ENCODE peak calls at places on chromosome 1, in six cellular contexts. One of them, this sample, is unnamed.

GRCh38 chr1:59225594-59225993 is 71.3 kb upstream of the FGGY start:
- DNase-seq in epithelial cell of esophagus: no peak
- DNase-seq in EH: no peak
- DNase-seq in DMS 273 treated with DMSO at 0.1 percent for 48 hours: no peak
- DNase-seq in NCI-H69: no peak
- DNase-seq in mucosa of gallbladder: no peak
- DNase-seq in this sample: no peak

GRCh38 chr1:10730985-10731384 is 65.5 kb downstream of the CASZ1 start:
- DNase-seq in epithelial cell of esophagus: peak
- DNase-seq in EH: peak
- DNase-seq in DMS 273 treated with DMSO at 0.1 percent for 48 hours: no peak
- DNase-seq in NCI-H69: peak
- DNase-seq in mucosa of gallbladder: no peak
- DNase-seq in this sample: no peak

GRCh38 chr1:168386949-168387586 is 106.4 kb downstream of the TBX19 start:
- DNase-seq in epithelial cell of esophagus: peak
- DNase-seq in EH: no peak
- DNase-seq in DMS 273 treated with DMSO at 0.1 percent for 48 hours: no peak
- DNase-seq in NCI-H69: peak
- DNase-seq in mucosa of gallbladder: peak
- DNase-seq in this sample: no peak

GRCh38 chr1:33120436-33121231 is 39.7 kb downstream of the AZIN2 start:
- DNase-seq in epithelial cell of esophagus: peak
- DNase-seq in EH: no peak
- DNase-seq in DMS 273 treated with DMSO at 0.1 percent for 48 hours: no peak
- DNase-seq in NCI-H69: no peak
- DNase-seq in mucosa of gallbladder: no peak
- DNase-seq in this sample: no peak

GRCh38 chr1:4681026-4681425 is 26.6 kb downstream of the AJAP1 start:
- DNase-seq in epithelial cell of esophagus: no peak
- DNase-seq in EH: no peak
- DNase-seq in DMS 273 treated with DMSO at 0.1 percent for 48 hours: no peak
- DNase-seq in NCI-H69: no peak
- DNase-seq in mucosa of gallbladder: no peak
- DNase-seq in this sample: no peak

GRCh38 chr1:109584766-109585165 is 34.6 kb downstream of the GNAT2 start:
- DNase-seq in epithelial cell of esophagus: no peak
- DNase-seq in EH: no peak
- DNase-seq in DMS 273 treated with DMSO at 0.1 percent for 48 hours: no peak
- DNase-seq in NCI-H69: no peak
- DNase-seq in mucosa of gallbladder: no peak
- DNase-seq in this sample: no peak

GRCh38 chr1:29655945-29656866 is 419.9 kb downstream of the PTPRU start:
- DNase-seq in epithelial cell of esophagus: no peak
- DNase-seq in EH: no peak
- DNase-seq in DMS 273 treated with DMSO at 0.1 percent for 48 hours: no peak
- DNase-seq in NCI-H69: peak
- DNase-seq in mucosa of gallbladder: no peak
- DNase-seq in this sample: no peak

GRCh38 chr1:23475134-23475628 is 8.8 kb downstream of the ASAP3 start:
- DNase-seq in epithelial cell of esophagus: peak
- DNase-seq in EH: peak
- DNase-seq in DMS 273 treated with DMSO at 0.1 percent for 48 hours: no peak
- DNase-seq in NCI-H69: peak
- DNase-seq in mucosa of gallbladder: no peak
- DNase-seq in this sample: no peak

GRCh38 chr1:182909578-182909977 is 43.4 kb downstream of the SHCBP1L start:
- DNase-seq in epithelial cell of esophagus: no peak
- DNase-seq in EH: no peak
- DNase-seq in DMS 273 treated with DMSO at 0.1 percent for 48 hours: no peak
- DNase-seq in NCI-H69: peak
- DNase-seq in mucosa of gallbladder: no peak
- DNase-seq in this sample: no peak

This sample was measured in GM12878.